ENCODE peak calls at places on chromosomes 16 and 17, in eight cellular contexts. R is kidney; D is sigmoid colon; S is SJSA1; I is breast epithelium; G is CD4-positive, alpha-beta memory T cell; O is tibial nerve; A is colonic mucosa. L is an unnamed sample.

GRCh38 chr17:40311575-40311974 is 2.6 kb downstream of the RARA start:
- DNase-seq in R (peak; percentile 88), D (peak; percentile 87), S (no peak), I (peak; percentile 81), G (no peak), O (no peak), A (peak; percentile 65), L (no peak)

GRCh38 chr17:72362466-72363335 is 241.9 kb downstream of the SOX9 start:
- DNase-seq in R (no peak), D (no peak), S (peak; percentile 76), I (no peak), G (no peak), O (no peak), A (no peak), L (no peak)

GRCh38 chr16:87697256-87697655 is 68.5 kb downstream of the KLHDC4 start:
- DNase-seq in R (peak; percentile 73), D (no peak), S (no peak), I (no peak), G (no peak), O (no peak), A (no peak), L (no peak)

GRCh38 chr17:75685508-75685907 is 18.4 kb downstream of the SAP30BP start:
- DNase-seq in R (peak; percentile 1), D (peak; percentile 34), S (no peak), I (no peak), G (no peak), O (no peak), A (no peak), L (no peak)

GRCh38 chr17:81067331-81067730 is 32.4 kb downstream of the BAIAP2 start:
- DNase-seq in R (no peak), D (no peak), S (no peak), I (no peak), G (no peak), O (no peak), A (no peak), L (no peak)

GRCh38 chr16:30621765-30622164 is 11.6 kb upstream of the ZNF689 start:
- DNase-seq in R (no peak), D (no peak), S (no peak), I (no peak), G (no peak), O (no peak), A (no peak), L (no peak)

GRCh38 chr17:50708050-50709000 is 611 bp upstream of the ANKRD40 start:
- DNase-seq in R (no peak), D (no peak), S (peak; percentile 63), I (no peak), G (no peak), O (no peak), A (no peak), L (no peak)

GRCh38 chr16:2048116-2048543 is 345 bp downstream of the TSC2 start:
- DNase-seq in R (no peak), D (no peak), S (peak; percentile 8), I (no peak), G (no peak), O (no peak), A (peak; percentile 52), L (no peak)

GRCh38 chr16:47371615-47372014 is 89.2 kb downstream of the ITFG1 start:
- DNase-seq in R (no peak), D (no peak), S (no peak), I (no peak), G (no peak), O (no peak), A (no peak), L (no peak)

GRCh38 chr17:78460951-78461944 is 82.8 kb downstream of the PGS1 start:
- DNase-seq in R (no peak), D (no peak), S (no peak), I (no peak), G (no peak), O (no peak), A (no peak), L (no peak)

GRCh38 chr17:79838541-79839274 is 532 bp downstream of the CBX4 start:
- DNase-seq in R (peak; percentile 88), D (no peak), S (peak; percentile 83), I (no peak), G (peak; percentile 79), O (no peak), A (peak; percentile 57), L (peak; percentile 84)

GRCh38 chr17:60130466-60130865 is 19.3 kb upstream of the CA4 start:
- DNase-seq in R (no peak), D (no peak), S (no peak), I (no peak), G (no peak), O (no peak), A (no peak), L (no peak)

GRCh38 chr16:67927131-67927941 is 4.3 kb downstream of the CTRL start:
- DNase-seq in R (no peak), D (no peak), S (no peak), I (no peak), G (no peak), O (no peak), A (no peak), L (peak; percentile 70)
- H3K4me1 ChIP-seq in R (peaks cover 6% of the 10 kb centered on the region), D (peaks cover 5% of the 10 kb centered on the region), S (no peaks in the 10 kb centered on the region), I (no peaks in the 10 kb centered on the region), G (peaks cover 7% of the 10 kb centered on the region), O (no peaks in the 10 kb centered on the region), A (no peaks in the 10 kb centered on the region), L (no peaks in the 10 kb centered on the region)

GRCh38 chr16:57167951-57168350 is 17.9 kb downstream of the PSME3IP1 start:
- DNase-seq in R (no peak), D (peak; percentile 33), S (peak; percentile 40), I (no peak), G (peak; percentile 65), O (no peak), A (no peak), L (no peak)
- H3K4me1 ChIP-seq in R (peaks cover 5% of the 10 kb centered on the region), D (no peaks in the 10 kb centered on the region), S (no peaks in the 10 kb centered on the region), I (no peaks in the 10 kb centered on the region), G (peaks cover 5% of the 10 kb centered on the region), O (peaks cover 7% of the 10 kb centered on the region), A (no peaks in the 10 kb centered on the region), L (no peaks in the 10 kb centered on the region)

GRCh38 chr16:23521037-23521743 is 10.9 kb upstream of the GGA2 start:
- DNase-seq in R (no peak), D (no peak), S (no peak), I (no peak), G (no peak), O (no peak), A (no peak), L (no peak)

GRCh38 chr16:23521965-23522364 is 11.7 kb upstream of the GGA2 start:
- DNase-seq in R (no peak), D (no peak), S (no peak), I (no peak), G (no peak), O (no peak), A (no peak), L (no peak)

GRCh38 chr16:23519282-23519681 is 9.0 kb upstream of the GGA2 start:
- DNase-seq in R (no peak), D (no peak), S (no peak), I (no peak), G (no peak), O (no peak), A (no peak), L (no peak)

GRCh38 chr16:23518435-23518891 is 8.2 kb upstream of the GGA2 start:
- DNase-seq in R (no peak), D (no peak), S (no peak), I (no peak), G (no peak), O (no peak), A (no peak), L (no peak)

GRCh38 chr16:23520500-23520899 is 10.2 kb upstream of the GGA2 start:
- DNase-seq in R (no peak), D (no peak), S (no peak), I (no peak), G (no peak), O (no peak), A (no peak), L (no peak)
- H3K4me1 ChIP-seq in R (no peaks in the 10 kb centered on the region), D (no peaks in the 10 kb centered on the region), S (no peaks in the 10 kb centered on the region), I (no peaks in the 10 kb centered on the region), G (peaks cover 14% of the 10 kb centered on the region), O (no peaks in the 10 kb centered on the region), A (no peaks in the 10 kb centered on the region), L (no peaks in the 10 kb centered on the region)

GRCh38 chr17:51852603-51853002 is 305.9 kb downstream of the CA10 start:
- DNase-seq in R (no peak), D (no peak), S (no peak), I (no peak), G (no peak), O (no peak), A (no peak), L (no peak)

GRCh38 chr17:51846561-51846960 is 312.0 kb downstream of the CA10 start:
- DNase-seq in R (no peak), D (no peak), S (no peak), I (no peak), G (no peak), O (no peak), A (no peak), L (no peak)

GRCh38 chr17:51853857-51854256 is 304.7 kb downstream of the CA10 start:
- DNase-seq in R (no peak), D (no peak), S (no peak), I (no peak), G (no peak), O (no peak), A (peak; percentile 37), L (no peak)

GRCh38 chr17:51850206-51850605 is 308.3 kb downstream of the CA10 start:
- DNase-seq in R (no peak), D (no peak), S (no peak), I (no peak), G (no peak), O (no peak), A (no peak), L (no peak)

GRCh38 chr17:51848451-51848850 is 310.1 kb downstream of the CA10 start:
- DNase-seq in R (no peak), D (no peak), S (no peak), I (no peak), G (no peak), O (no peak), A (no peak), L (no peak)
- H3K4me1 ChIP-seq in R (no peaks in the 10 kb centered on the region), D (no peaks in the 10 kb centered on the region), S (no peaks in the 10 kb centered on the region), I (no peaks in the 10 kb centered on the region), G (no peaks in the 10 kb centered on the region), O (no peaks in the 10 kb centered on the region), A (no peaks in the 10 kb centered on the region), L (no peaks in the 10 kb centered on the region)

GRCh38 chr17:77327566-77328463 is 187.0 kb downstream of the SEC14L1 start:
- DNase-seq in R (peak; percentile 60), D (peak; percentile 62), S (no peak), I (peak; percentile 40), G (no peak), O (no peak), A (peak; percentile 61), L (no peak)
- H3K4me1 ChIP-seq in R (peaks cover 26% of the 10 kb centered on the region), D (peaks cover 58% of the 10 kb centered on the region), S (peaks cover 55% of the 10 kb centered on the region), I (peaks cover 19% of the 10 kb centered on the region), G (peaks cover 75% of the 10 kb centered on the region), O (peaks cover 58% of the 10 kb centered on the region), A (peaks cover 37% of the 10 kb centered on the region), L (no peaks in the 10 kb centered on the region)